ENCODE peak calls at places on chromosomes 13 and 19, in five cellular contexts. M, W, E, T and O are unnamed samples.

GRCh38 chr19:56137405-56137804 is 3.7 kb upstream of the ZNF444 start:
- DNase-seq in M (no peak), W (no peak), E (no peak), T (no peak), O (no peak)

GRCh38 chr19:14006766-14007562 is 844 bp upstream of the RFX1 start:
- DNase-seq in M (peak; percentile 94), W (no peak), E (no peak), T (no peak), O (no peak)

GRCh38 chr19:35216833-35217707 is 11.5 kb downstream of the FAM187B start:
- DNase-seq in M (peak; percentile 24), W (no peak), E (no peak), T (no peak), O (no peak)

GRCh38 chr19:9494096-9494495 is 4.3 kb downstream of the ZNF560 start:
- DNase-seq in M (no peak), W (no peak), E (no peak), T (no peak), O (no peak)

GRCh38 chr19:32339988-32340874 is 5.2 kb upstream of the ZNF507 start:
- DNase-seq in M (no peak), W (peak; percentile 43), E (no peak), T (no peak), O (peak; percentile 28)

GRCh38 chr19:7246601-7247000 is 47.6 kb downstream of the INSR start:
- DNase-seq in M (no peak), W (no peak), E (no peak), T (no peak), O (no peak)

GRCh38 chr13:95452376-95452775 is 100.1 kb upstream of the CLDN10 start:
- DNase-seq in M (no peak), W (peak; percentile 16), E (no peak), T (no peak), O (no peak)

GRCh38 chr13:99386911-99387788 is 80.0 kb upstream of the GPR183 start:
- DNase-seq in M (no peak), W (no peak), E (peak; percentile 66), T (peak; percentile 64), O (peak; percentile 37)

GRCh38 chr13:22285867-22286632 is 615.2 kb downstream of the FGF9 start:
- DNase-seq in M (no peak), W (no peak), E (no peak), T (no peak), O (no peak)

GRCh38 chr13:95607363-95607762 is 37.1 kb downstream of the DZIP1 start:
- DNase-seq in M (peak; percentile 23), W (peak; percentile 73), E (no peak), T (no peak), O (peak; percentile 73)

GRCh38 chr13:40379794-40380608 is 286.4 kb downstream of the FOXO1 start:
- DNase-seq in M (no peak), W (no peak), E (no peak), T (no peak), O (no peak)

GRCh38 chr19:39402417-39403297 is 4.0 kb upstream of the ZFP36 start:
- DNase-seq in M (peak; percentile 66), W (peak; percentile 94), E (peak; percentile 78), T (peak; percentile 44), O (peak; percentile 82)

GRCh38 chr19:44512326-44513298 is 12.3 kb upstream of the ZNF180 start:
- DNase-seq in M (peak; percentile 44), W (peak; percentile 68), E (no peak), T (no peak), O (peak; percentile 40)

GRCh38 chr19:4474504-4475136 is 2.5 kb downstream of the HDGFL2 start:
- DNase-seq in M (peak; percentile 71), W (peak; percentile 54), E (no peak), T (no peak), O (peak; percentile 27)

GRCh38 chr19:13396256-13397080 is 109.8 kb downstream of the CACNA1A start:
- DNase-seq in M (no peak), W (peak; percentile 74), E (no peak), T (no peak), O (peak; percentile 76)

GRCh38 chr13:37889102-37889501 is 19.5 kb upstream of the TRPC4 start:
- DNase-seq in M (no peak), W (peak; percentile 25), E (no peak), T (no peak), O (no peak)

GRCh38 chr13:75091707-75092106 is 390.3 kb downstream of the TBC1D4 start:
- DNase-seq in M (no peak), W (no peak), E (no peak), T (no peak), O (no peak)

GRCh38 chr19:33399745-33400681 is 26.5 kb downstream of the CEBPG start:
- DNase-seq in M (no peak), W (no peak), E (no peak), T (no peak), O (no peak)

GRCh38 chr13:49217962-49218492 is 2.1 kb upstream of the MLNR start:
- DNase-seq in M (no peak), W (no peak), E (no peak), T (no peak), O (no peak)

GRCh38 chr19:47003611-47003935 is 16.1 kb upstream of the NPAS1 start:
- DNase-seq in M (no peak), W (no peak), E (no peak), T (no peak), O (no peak)

GRCh38 chr13:114124921-114125320 is 7.5 kb downstream of the RASA3 start:
- DNase-seq in M (no peak), W (peak; percentile 62), E (no peak), T (no peak), O (peak; percentile 83)

GRCh38 chr13:28626266-28626665 is 32.7 kb upstream of the POMP start:
- DNase-seq in M (no peak), W (no peak), E (no peak), T (no peak), O (no peak)

GRCh38 chr19:4051175-4052101 is 15.3 kb downstream of the ZBTB7A start:
- DNase-seq in M (no peak), W (peak; percentile 43), E (no peak), T (no peak), O (peak; percentile 85)

GRCh38 chr19:13234518-13234917 is 84.3 kb downstream of the IER2 start:
- DNase-seq in M (no peak), W (peak; percentile 31), E (no peak), T (peak; percentile 65), O (no peak)